ENCODE peak calls at places on chromosomes 7 and 10, in six cellular contexts. One of them, this sample, is unnamed.

GRCh38 chr10:86263907-86264306 is 102.7 kb downstream of the GRID1 start:
- DNase-seq in hippocampal formation: no peak
- DNase-seq in ascending aorta: no peak
- DNase-seq in M059J: no peak
- DNase-seq in HCEC 1CT: no peak
- DNase-seq in islet precursor cell: peak; percentile 29
- DNase-seq in this sample: no peak

GRCh38 chr10:100562806-100563293 is 27.1 kb downstream of the HIF1AN start:
- DNase-seq in hippocampal formation: peak; percentile 15
- DNase-seq in ascending aorta: no peak
- DNase-seq in M059J: peak; percentile 43
- DNase-seq in HCEC 1CT: peak; percentile 70
- DNase-seq in islet precursor cell: peak; percentile 65
- DNase-seq in this sample: peak; percentile 16

GRCh38 chr10:20593649-20594048 is 303.5 kb downstream of the NEBL start:
- DNase-seq in hippocampal formation: no peak
- DNase-seq in ascending aorta: no peak
- DNase-seq in M059J: peak; percentile 25
- DNase-seq in HCEC 1CT: no peak
- DNase-seq in islet precursor cell: peak; percentile 52
- DNase-seq in this sample: no peak

GRCh38 chr10:6840766-6841165 is 260.7 kb upstream of the PRKCQ start:
- DNase-seq in hippocampal formation: no peak
- DNase-seq in ascending aorta: no peak
- DNase-seq in M059J: peak; percentile 15
- DNase-seq in HCEC 1CT: peak; percentile 76
- DNase-seq in islet precursor cell: no peak
- DNase-seq in this sample: no peak

GRCh38 chr7:17488829-17489228 is 190.4 kb downstream of the AHR start:
- DNase-seq in hippocampal formation: no peak
- DNase-seq in ascending aorta: no peak
- DNase-seq in M059J: no peak
- DNase-seq in HCEC 1CT: no peak
- DNase-seq in islet precursor cell: no peak
- DNase-seq in this sample: no peak

GRCh38 chr10:49382826-49383225 is 13.1 kb downstream of the DRGX start:
- DNase-seq in hippocampal formation: no peak
- DNase-seq in ascending aorta: no peak
- DNase-seq in M059J: no peak
- DNase-seq in HCEC 1CT: no peak
- DNase-seq in islet precursor cell: no peak
- DNase-seq in this sample: no peak

GRCh38 chr10:33509231-33509871 is 174.9 kb upstream of the NRP1 start:
- DNase-seq in hippocampal formation: no peak
- DNase-seq in ascending aorta: peak; percentile 86
- DNase-seq in M059J: peak; percentile 93
- DNase-seq in HCEC 1CT: peak; percentile 79
- DNase-seq in islet precursor cell: peak; percentile 91
- DNase-seq in this sample: no peak

GRCh38 chr10:43892062-43892765 is 243.5 kb upstream of the ZNF32 start:
- DNase-seq in hippocampal formation: no peak
- DNase-seq in ascending aorta: no peak
- DNase-seq in M059J: peak; percentile 93
- DNase-seq in HCEC 1CT: no peak
- DNase-seq in islet precursor cell: peak; percentile 76
- DNase-seq in this sample: no peak

GRCh38 chr7:30184804-30185487 is 50.2 kb downstream of the MTURN start:
- DNase-seq in hippocampal formation: peak; percentile 45
- DNase-seq in ascending aorta: peak; percentile 85
- DNase-seq in M059J: peak; percentile 45
- DNase-seq in HCEC 1CT: no peak
- DNase-seq in islet precursor cell: no peak
- DNase-seq in this sample: peak; percentile 45

GRCh38 chr10:26156019-26156418 is 60.6 kb upstream of the GAD2 start:
- DNase-seq in hippocampal formation: no peak
- DNase-seq in ascending aorta: no peak
- DNase-seq in M059J: no peak
- DNase-seq in HCEC 1CT: no peak
- DNase-seq in islet precursor cell: no peak
- DNase-seq in this sample: no peak

GRCh38 chr10:80500572-80501380 is 36.9 kb upstream of the SH2D4B start:
- DNase-seq in hippocampal formation: no peak
- DNase-seq in ascending aorta: peak; percentile 66
- DNase-seq in M059J: peak; percentile 42
- DNase-seq in HCEC 1CT: no peak
- DNase-seq in islet precursor cell: peak; percentile 57
- DNase-seq in this sample: no peak

GRCh38 chr7:66099551-66100407 is 14.9 kb upstream of the CRCP start:
- DNase-seq in hippocampal formation: no peak
- DNase-seq in ascending aorta: peak; percentile 88
- DNase-seq in M059J: peak; percentile 90
- DNase-seq in HCEC 1CT: peak; percentile 86
- DNase-seq in islet precursor cell: peak; percentile 94
- DNase-seq in this sample: peak; percentile 53

GRCh38 chr10:17115683-17116082 is 13.9 kb downstream of the CUBN start:
- DNase-seq in hippocampal formation: no peak
- DNase-seq in ascending aorta: no peak
- DNase-seq in M059J: peak; percentile 79
- DNase-seq in HCEC 1CT: peak; percentile 54
- DNase-seq in islet precursor cell: no peak
- DNase-seq in this sample: no peak

GRCh38 chr7:138514044-138514443 is 54.0 kb downstream of the TRIM24 start:
- DNase-seq in hippocampal formation: no peak
- DNase-seq in ascending aorta: no peak
- DNase-seq in M059J: no peak
- DNase-seq in HCEC 1CT: no peak
- DNase-seq in islet precursor cell: no peak
- DNase-seq in this sample: no peak

GRCh38 chr10:43692051-43692825 is 43.6 kb upstream of the ZNF32 start:
- DNase-seq in hippocampal formation: no peak
- DNase-seq in ascending aorta: no peak
- DNase-seq in M059J: peak; percentile 53
- DNase-seq in HCEC 1CT: peak; percentile 3
- DNase-seq in islet precursor cell: no peak
- DNase-seq in this sample: no peak

GRCh38 chr10:89307213-89307612 is 5.4 kb downstream of the IFIT2 start:
- DNase-seq in hippocampal formation: no peak
- DNase-seq in ascending aorta: no peak
- DNase-seq in M059J: no peak
- DNase-seq in HCEC 1CT: no peak
- DNase-seq in islet precursor cell: no peak
- DNase-seq in this sample: no peak

GRCh38 chr10:31099664-31100063 is 68.0 kb upstream of the ZNF438 start:
- DNase-seq in hippocampal formation: no peak
- DNase-seq in ascending aorta: no peak
- DNase-seq in M059J: peak; percentile 67
- DNase-seq in HCEC 1CT: no peak
- DNase-seq in islet precursor cell: peak; percentile 90
- DNase-seq in this sample: no peak

GRCh38 chr10:125005312-125006187 is 63.6 kb downstream of the ZRANB1 start:
- DNase-seq in hippocampal formation: no peak
- DNase-seq in ascending aorta: peak; percentile 56
- DNase-seq in M059J: no peak
- DNase-seq in HCEC 1CT: no peak
- DNase-seq in islet precursor cell: no peak
- DNase-seq in this sample: peak; percentile 36

GRCh38 chr7:107596881-107597581 is 17.0 kb downstream of the BCAP29 start:
- DNase-seq in hippocampal formation: no peak
- DNase-seq in ascending aorta: no peak
- DNase-seq in M059J: peak; percentile 34
- DNase-seq in HCEC 1CT: peak; percentile 29
- DNase-seq in islet precursor cell: no peak
- DNase-seq in this sample: no peak

GRCh38 chr7:33692956-33693355 is 212.4 kb upstream of the BMPER start:
- DNase-seq in hippocampal formation: no peak
- DNase-seq in ascending aorta: no peak
- DNase-seq in M059J: peak; percentile 56
- DNase-seq in HCEC 1CT: peak; percentile 59
- DNase-seq in islet precursor cell: no peak
- DNase-seq in this sample: no peak

GRCh38 chr7:47423196-47423595 is 158.7 kb downstream of the TNS3 start:
- DNase-seq in hippocampal formation: no peak
- DNase-seq in ascending aorta: no peak
- DNase-seq in M059J: no peak
- DNase-seq in HCEC 1CT: no peak
- DNase-seq in islet precursor cell: peak; percentile 12
- DNase-seq in this sample: no peak

GRCh38 chr10:97825020-97825739 is 24.5 kb upstream of the GOLGA7B start:
- DNase-seq in hippocampal formation: no peak
- DNase-seq in ascending aorta: no peak
- DNase-seq in M059J: no peak
- DNase-seq in HCEC 1CT: no peak
- DNase-seq in islet precursor cell: no peak
- DNase-seq in this sample: no peak

GRCh38 chr7:140656548-140657515 is 15.9 kb upstream of the ADCK2 start:
- DNase-seq in hippocampal formation: peak; percentile 37
- DNase-seq in ascending aorta: no peak
- DNase-seq in M059J: peak; percentile 68
- DNase-seq in HCEC 1CT: peak; percentile 31
- DNase-seq in islet precursor cell: peak; percentile 72
- DNase-seq in this sample: no peak

GRCh38 chr10:131354380-131354779 is 42.9 kb upstream of the TCERG1L start:
- DNase-seq in hippocampal formation: no peak
- DNase-seq in ascending aorta: no peak
- DNase-seq in M059J: peak; percentile 1
- DNase-seq in HCEC 1CT: no peak
- DNase-seq in islet precursor cell: peak; percentile 54
- DNase-seq in this sample: no peak

GRCh38 chr7:47479821-47480575 is 101.9 kb downstream of the TNS3 start:
- DNase-seq in hippocampal formation: no peak
- DNase-seq in ascending aorta: no peak
- DNase-seq in M059J: no peak
- DNase-seq in HCEC 1CT: no peak
- DNase-seq in islet precursor cell: no peak
- DNase-seq in this sample: no peak